ENCODE peak calls at places on chromosomes 16 and 17, in seven cellular contexts. X, E, Z, F, M, D and V are unnamed samples.

GRCh38 chr17:37100231-37100630 is 151.5 kb downstream of the AATF start:
- DNase-seq in X (no peak), E (no peak), Z (no peak), F (no peak), M (no peak), D (no peak), V (no peak)

GRCh38 chr17:59804910-59805381 is 87.8 kb downstream of the TUBD1 start:
- DNase-seq in X (no peak), E (no peak), Z (no peak), F (no peak), M (peak; percentile 14), D (peak; percentile 25), V (no peak)

GRCh38 chr17:66593116-66593515 is 241.8 kb upstream of the CACNG5 start:
- DNase-seq in X (no peak), E (no peak), Z (peak; percentile 22), F (no peak), M (no peak), D (no peak), V (no peak)

GRCh38 chr17:54899721-54900456 is 763 bp upstream of the TOM1L1 start:
- DNase-seq in X (peak; percentile 89), E (peak; percentile 4), Z (peak; percentile 81), F (peak; percentile 29), M (no peak), D (no peak), V (no peak)

GRCh38 chr17:2230877-2231276 is 72.7 kb downstream of the SMG6 start:
- DNase-seq in X (no peak), E (peak; percentile 71), Z (no peak), F (no peak), M (no peak), D (no peak), V (peak; percentile 79)

GRCh38 chr17:39979865-39980401 is 674 bp upstream of the PSMD3 start:
- DNase-seq in X (peak; percentile 66), E (peak; percentile 19), Z (peak; percentile 68), F (no peak), M (no peak), D (no peak), V (peak; percentile 74)

GRCh38 chr16:84022641-84023040 is 20.0 kb downstream of the SLC38A8 start:
- DNase-seq in X (no peak), E (no peak), Z (no peak), F (no peak), M (no peak), D (no peak), V (no peak)

GRCh38 chr17:63679214-63679613 is 20.7 kb downstream of the LIMD2 start:
- DNase-seq in X (peak; percentile 71), E (no peak), Z (peak; percentile 71), F (no peak), M (no peak), D (no peak), V (no peak)

GRCh38 chr17:76458580-76459490 is 5.9 kb upstream of the UBE2O start:
- DNase-seq in X (peak; percentile 86), E (peak; percentile 64), Z (peak; percentile 95), F (peak; percentile 79), M (no peak), D (peak; percentile 39), V (peak; percentile 66)

GRCh38 chr17:17685775-17686291 is 4.6 kb downstream of the RAI1 start:
- DNase-seq in X (peak; percentile 80), E (peak; percentile 91), Z (peak; percentile 63), F (no peak), M (no peak), D (peak; percentile 36), V (peak; percentile 95)

GRCh38 chr17:27917000-27917399 is 23.8 kb upstream of the LYRM9 start:
- DNase-seq in X (no peak), E (no peak), Z (no peak), F (no peak), M (no peak), D (no peak), V (no peak)

GRCh38 chr17:51015145-51015558 is 105.5 kb downstream of the SPAG9 start:
- DNase-seq in X (no peak), E (peak; percentile 43), Z (no peak), F (no peak), M (no peak), D (no peak), V (no peak)

GRCh38 chr16:25163683-25164082 is 52.1 kb downstream of the LCMT1 start:
- DNase-seq in X (no peak), E (no peak), Z (no peak), F (no peak), M (no peak), D (no peak), V (no peak)

GRCh38 chr17:17395885-17396284 is 80.9 kb upstream of the MED9 start:
- DNase-seq in X (no peak), E (no peak), Z (no peak), F (no peak), M (no peak), D (no peak), V (no peak)

GRCh38 chr17:45310380-45311324 is 6.2 kb downstream of the MAP3K14 start:
- DNase-seq in X (no peak), E (no peak), Z (no peak), F (no peak), M (no peak), D (no peak), V (no peak)

GRCh38 chr16:57588821-57589220 is 39.6 kb upstream of the ADGRG1 start:
- DNase-seq in X (no peak), E (no peak), Z (no peak), F (no peak), M (no peak), D (no peak), V (no peak)

GRCh38 chr16:30430428-30430970 is 669 bp upstream of the DCTPP1 start:
- DNase-seq in X (no peak), E (no peak), Z (no peak), F (no peak), M (no peak), D (no peak), V (no peak)

GRCh38 chr17:82172461-82173160 is 40.0 kb downstream of the CCDC57 start:
- DNase-seq in X (peak; percentile 11), E (no peak), Z (no peak), F (no peak), M (no peak), D (no peak), V (no peak)

GRCh38 chr17:12406623-12407228 is 259.0 kb upstream of the MYOCD start:
- DNase-seq in X (peak; percentile 69), E (peak; percentile 18), Z (no peak), F (no peak), M (no peak), D (no peak), V (peak; percentile 45)

GRCh38 chr17:28949185-28950016 is 1.9 kb downstream of the PHF12 start:
- DNase-seq in X (peak; percentile 83), E (no peak), Z (peak; percentile 72), F (no peak), M (peak; percentile 52), D (peak; percentile 88), V (peak; percentile 77)

GRCh38 chr17:15912416-15912955 is 32.4 kb upstream of the ADORA2B start:
- DNase-seq in X (no peak), E (no peak), Z (no peak), F (no peak), M (no peak), D (no peak), V (no peak)
- H3K23ac ChIP-seq in X (no peak overlapping the region), E (no peak overlapping the region), Z (no peak overlapping the region), F (no peak overlapping the region), M (no peak overlapping the region), D (no peak overlapping the region), V (no peak overlapping the region)

DNA sequence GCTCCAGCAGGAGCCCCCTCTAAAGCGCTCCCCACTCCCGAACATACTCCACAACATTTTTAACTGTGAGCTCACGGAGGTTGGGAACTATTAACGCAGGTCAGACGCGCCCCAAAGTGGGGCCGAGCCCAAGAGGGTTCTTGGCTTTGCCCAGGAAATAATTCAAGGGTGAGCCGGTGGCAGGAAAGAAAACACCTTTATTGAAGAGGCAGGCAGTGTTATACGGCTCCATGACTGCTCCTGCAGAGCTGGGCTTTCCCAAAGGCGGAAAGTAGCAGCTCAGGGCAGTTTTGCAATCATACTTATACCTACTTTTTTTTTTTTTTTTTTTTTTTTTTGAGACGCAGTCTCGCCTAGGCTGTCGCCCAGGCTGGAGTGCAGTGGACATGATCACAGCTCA is 6.2 kb downstream of the ADCY9 start:
- DNase-seq in X (no peak), E (no peak), Z (no peak), F (no peak), M (no peak), D (peak; percentile 49), V (no peak)
- H2AK5ac ChIP-seq in X (no peak overlapping the region), E (no peak overlapping the region), Z (no peak overlapping the region), F (no peak overlapping the region), M (peak overlapping the region; percentile 25), D (no peak overlapping the region), V (peak overlapping the region; percentile 85)

DNA sequence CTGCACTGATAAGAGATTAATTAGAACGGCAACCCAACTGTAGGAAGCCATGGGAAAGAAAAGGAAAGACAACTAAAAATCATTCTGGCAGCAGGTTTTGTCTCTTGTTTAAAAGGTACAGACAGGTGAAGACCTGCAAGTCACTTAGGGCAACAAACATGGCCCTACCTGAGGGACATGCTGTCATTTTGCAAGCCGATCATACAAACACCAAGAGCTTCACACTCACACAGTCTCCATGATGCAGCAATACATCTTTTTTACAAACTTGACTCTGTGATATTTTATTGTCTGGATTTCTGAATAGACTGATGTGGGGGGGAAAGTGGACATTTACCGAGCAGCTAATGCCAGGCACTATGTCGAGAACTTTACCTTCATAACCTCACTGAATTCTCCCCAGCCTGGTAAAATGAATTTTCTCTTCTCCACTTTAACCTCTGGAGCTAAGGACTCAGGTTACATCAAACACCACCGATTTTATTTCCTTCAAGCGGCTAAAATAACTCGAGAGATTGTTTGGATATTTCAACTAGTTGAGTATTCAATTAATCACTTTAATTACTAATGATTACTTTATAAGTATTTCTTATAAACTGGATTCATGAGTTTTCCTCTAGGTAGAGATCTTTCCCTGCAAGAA is 101.6 kb downstream of the PARN start:
- DNase-seq in X (peak; percentile 31), E (no peak), Z (no peak), F (no peak), M (no peak), D (peak; percentile 24), V (no peak)
- H3K23ac ChIP-seq in X (no peak overlapping the region), E (peak overlapping the region; percentile 18), Z (no peak overlapping the region), F (no peak overlapping the region), M (no peak overlapping the region), D (no peak overlapping the region), V (no peak overlapping the region)

GRCh38 chr17:71780596-71780995 is 340.2 kb upstream of the SOX9 start:
- DNase-seq in X (no peak), E (no peak), Z (no peak), F (no peak), M (no peak), D (no peak), V (no peak)
- H2AK5ac ChIP-seq in X (no peak overlapping the region), E (no peak overlapping the region), Z (no peak overlapping the region), F (no peak overlapping the region), M (no peak overlapping the region), D (no peak overlapping the region), V (no peak overlapping the region)

DNA sequence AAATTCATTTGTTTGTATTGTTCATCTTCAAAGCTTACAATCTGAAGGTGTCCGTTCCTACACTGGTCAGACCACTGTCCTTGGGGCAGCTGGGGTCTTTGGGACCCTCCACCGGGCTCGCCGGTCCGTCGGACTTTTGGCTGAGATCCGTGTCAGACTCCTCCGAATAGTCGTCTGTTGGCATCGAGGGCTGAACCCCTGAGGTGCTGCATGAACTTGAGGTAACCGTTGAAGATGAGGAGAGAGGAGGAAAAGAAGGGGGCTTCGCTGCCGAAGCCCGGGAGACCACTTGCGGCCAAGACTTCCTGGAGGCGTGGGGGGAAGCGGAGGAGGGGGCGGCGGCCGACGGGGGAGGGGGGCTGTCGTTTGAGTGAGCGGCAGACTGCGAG is 260.8 kb downstream of the ZFHX3 start:
- DNase-seq in X (no peak), E (no peak), Z (no peak), F (no peak), M (no peak), D (no peak), V (no peak)
- H3K23ac ChIP-seq in X (no peak overlapping the region), E (peak overlapping the region; percentile 87), Z (no peak overlapping the region), F (no peak overlapping the region), M (no peak overlapping the region), D (no peak overlapping the region), V (no peak overlapping the region)